ENCODE peak calls at places on chromosome 20, in four cellular contexts. F is left lung, I is heart right ventricle, K is lower lobe of right lung. T is an unnamed sample.

GRCh38 chr20:1588166-1588868 is 30.8 kb upstream of the SIRPD start:
- ATAC-seq in F (no peak), I (no peak), K (no peak), T (no peak)

GRCh38 chr20:62455929-62456328 is 19.9 kb downstream of the GATA5 start:
- ATAC-seq in I (no peak), F (no peak), K (no peak), T (no peak)

GRCh38 chr20:37397954-37398749 is 52.2 kb downstream of the SRC start:
- ATAC-seq in F (no peak), K (no peak), I (no peak), T (no peak)

GRCh38 chr20:45904583-45905504 is 7.1 kb downstream of the PLTP start:
- ATAC-seq in F (no peak), I (no peak), K (no peak), T (no peak)

GRCh38 chr20:37343212-37343993 is 2.5 kb upstream of the SRC start:
- ATAC-seq in I (no peak), K (peak), F (peak), T (no peak)

GRCh38 chr20:10565191-10565921 is 108.4 kb downstream of the JAG1 start:
- ATAC-seq in K (peak), I (peak), F (peak), T (peak)

GRCh38 chr20:53819973-53820451 is 226.4 kb upstream of the ZNF217 start:
- ATAC-seq in K (no peak), I (no peak), F (no peak), T (no peak)

GRCh38 chr20:25136643-25137559 is 55.0 kb upstream of the VSX1 start:
- ATAC-seq in K (peak), I (peak), F (peak), T (peak)

GRCh38 chr20:25252686-25253421 is 5.0 kb downstream of the PYGB start:
- ATAC-seq in I (no peak), F (no peak), K (no peak), T (no peak)

GRCh38 chr20:46652699-46653098 is 1.4 kb upstream of the SLC13A3 start:
- ATAC-seq in I (no peak), F (no peak), K (no peak), T (no peak)

GRCh38 chr20:45679650-45680049 is 9.6 kb upstream of the WFDC11 start:
- ATAC-seq in F (no peak), K (no peak), I (no peak), T (no peak)

GRCh38 chr20:10789386-10789785 is 115.6 kb upstream of the JAG1 start:
- ATAC-seq in K (no peak), F (no peak), I (no peak), T (peak)

GRCh38 chr20:19462491-19462890 is 250.0 kb downstream of the SLC24A3 start:
- ATAC-seq in K (no peak), F (no peak), I (no peak), T (no peak)

GRCh38 chr20:18377896-18378481 is 88.8 kb downstream of the DZANK1 start:
- ATAC-seq in F (no peak), K (no peak), I (no peak), T (no peak)

GRCh38 chr20:18380908-18381529 is 85.8 kb downstream of the DZANK1 start:
- ATAC-seq in I (no peak), K (no peak), F (no peak), T (no peak)
- TF ChIP-seq CTCF in I (no peak), K (no peak), F (no peak), T (no peak)

GRCh38 chr20:3727333-3728035 is 5.0 kb upstream of the HSPA12B start:
- ATAC-seq in F (peak), I (no peak), K (peak), T (peak)
- TF ChIP-seq CTCF in F (no peak), I (no peak), K (no peak), T (no peak)

GRCh38 chr20:3652217-3652616 is 11.0 kb downstream of the GFRA4 start:
- ATAC-seq in I (no peak), F (no peak), K (no peak), T (no peak)
- TF ChIP-seq CTCF in I (no peak), F (no peak), K (no peak), T (no peak)

DNA sequence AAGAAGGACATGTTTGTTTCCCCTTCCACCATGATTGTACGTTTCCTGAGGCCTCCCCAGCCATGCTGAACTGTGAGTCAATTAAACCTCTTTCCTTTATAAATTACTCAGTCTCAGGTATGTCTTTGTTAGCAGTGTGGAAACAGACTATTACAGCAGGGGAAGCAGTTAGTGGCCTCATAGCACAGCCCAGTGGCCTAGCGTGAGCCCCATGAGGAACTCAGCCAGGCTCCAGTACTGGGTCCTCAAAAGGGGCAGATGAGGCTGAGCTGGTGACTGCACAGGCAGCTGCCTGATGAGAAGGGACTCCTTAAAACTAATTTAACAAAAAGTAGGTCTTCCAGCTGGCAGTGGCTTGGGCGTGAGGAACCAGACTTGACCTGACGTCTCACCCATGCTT is 399.9 kb downstream of the CDH26 start:
- ATAC-seq in F (no peak), K (no peak), I (no peak), T (no peak)
- TF ChIP-seq CTCF in F (no peak), K (no peak), I (no peak), T (no peak)

DNA sequence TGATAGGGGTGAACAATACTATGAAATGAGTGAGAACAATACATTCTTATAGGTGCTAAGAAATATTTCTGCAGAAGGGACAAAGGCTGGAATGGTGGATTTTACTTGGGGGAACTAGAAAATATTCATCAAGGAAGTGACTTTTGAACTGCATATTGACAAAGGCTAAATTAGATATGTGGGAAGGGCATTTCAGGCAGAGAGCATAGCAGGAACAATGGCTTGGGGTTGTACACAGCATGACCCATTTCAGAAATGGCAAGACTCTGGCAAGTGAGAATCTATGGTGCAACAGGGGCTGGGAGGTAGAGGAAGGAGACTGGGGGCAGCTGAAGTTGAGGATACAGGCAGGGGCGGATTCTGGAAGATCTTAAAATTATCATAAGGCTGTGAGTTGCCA is 46.7 kb upstream of the KIF16B start:
- ATAC-seq in K (no peak), I (no peak), F (no peak), T (no peak)
- TF ChIP-seq CTCF in K (no peak), I (no peak), F (no peak), T (no peak)

DNA sequence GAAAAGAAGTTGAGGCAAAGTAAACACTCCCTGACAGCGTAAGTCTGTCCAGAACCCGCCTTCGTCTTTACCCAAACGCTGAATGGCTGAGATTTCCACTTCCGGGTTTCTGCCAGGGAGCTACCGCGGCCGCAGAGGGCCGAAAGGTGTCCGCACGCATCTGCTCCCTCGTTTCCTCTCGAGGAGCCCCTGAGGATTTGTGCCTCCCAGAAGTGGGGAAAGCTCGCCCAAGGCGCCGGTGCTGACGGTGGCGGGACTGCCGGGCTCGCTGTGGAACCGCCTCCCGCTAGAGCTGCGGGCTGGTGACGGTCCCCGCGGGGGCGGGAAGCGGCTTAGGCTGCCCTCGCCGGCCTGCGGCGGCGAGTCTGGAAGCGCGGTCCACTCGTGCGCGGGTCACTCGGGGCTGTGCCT is 1760.2 kb upstream of the DEFB115 start:
- ATAC-seq in K (peak), F (no peak), I (no peak), T (peak)
- TF ChIP-seq CTCF in K (no peak), F (no peak), I (no peak), T (no peak)

DNA sequence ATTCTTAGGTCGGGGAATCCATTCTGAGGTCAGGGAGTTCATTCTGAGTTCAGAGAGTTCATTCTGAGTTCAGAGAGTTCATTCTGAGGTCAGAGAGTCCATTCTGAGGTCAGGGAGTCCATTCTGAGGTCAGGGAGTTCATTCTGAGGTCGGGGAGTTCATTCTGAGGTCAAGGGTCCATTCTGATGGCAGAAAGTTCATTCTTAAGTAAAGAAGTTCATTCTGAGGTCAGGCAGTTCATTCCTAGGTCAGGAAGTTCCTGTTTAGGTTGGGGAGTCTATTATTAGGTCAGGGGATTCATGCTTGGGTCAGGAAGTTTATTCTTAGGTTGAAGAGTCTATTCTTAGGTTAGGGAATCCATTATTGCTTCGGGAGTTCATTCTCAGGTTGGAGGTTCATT is 16.5 kb upstream of the NXT1 start:
- ATAC-seq in F (no peak), I (peak), K (no peak), T (no peak)
- TF ChIP-seq CTCF in F (no peak), I (no peak), K (no peak), T (no peak)

DNA sequence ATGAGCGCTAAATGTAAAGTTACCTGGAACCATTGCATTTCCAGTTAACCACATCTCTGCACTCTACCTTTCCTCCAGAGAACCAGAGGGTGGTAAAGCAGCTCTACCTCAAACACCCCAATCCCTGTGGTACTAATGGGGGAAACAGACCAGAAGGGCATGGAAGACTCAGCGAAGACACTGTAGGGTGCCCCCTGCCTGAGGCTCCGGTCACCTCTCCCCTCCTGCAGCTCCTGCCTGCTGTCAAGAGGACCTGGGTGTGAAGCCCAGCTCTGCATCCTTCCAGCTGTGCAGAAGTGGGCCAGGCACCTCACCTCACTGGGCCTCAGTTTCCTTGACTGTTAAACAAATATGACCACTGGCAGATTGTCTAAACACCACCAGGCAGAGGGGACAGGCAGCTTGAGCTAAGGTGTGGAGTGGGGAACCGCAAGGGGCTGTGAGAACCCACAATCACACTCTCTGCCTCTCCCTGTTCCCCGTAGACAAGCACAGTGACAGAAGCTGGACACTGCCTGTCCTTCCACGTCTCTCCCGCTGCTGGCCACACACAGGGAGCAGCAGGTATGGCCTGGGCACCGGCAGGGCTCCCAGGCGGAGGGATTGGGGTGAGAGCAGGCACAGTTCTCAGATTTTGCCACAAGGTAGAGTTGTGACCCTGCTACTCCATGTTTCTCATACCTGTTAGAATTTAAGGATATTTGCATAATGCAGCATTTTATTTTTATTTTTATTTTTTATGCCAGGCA is 9.1 kb upstream of the BPIFA2 start:
- ATAC-seq in F (no peak), K (no peak), I (no peak), T (no peak)
- TF ChIP-seq CTCF in F (no peak), K (no peak), I (no peak), T (no peak)

GRCh38 chr20:6173481-6173880 is 50.7 kb upstream of the FERMT1 start:
- ATAC-seq in I (no peak), F (no peak), K (no peak), T (no peak)

GRCh38 chr20:6184086-6184485 is 61.3 kb upstream of the FERMT1 start:
- ATAC-seq in K (no peak), I (no peak), F (no peak), T (no peak)

GRCh38 chr20:6180531-6180930 is 57.7 kb upstream of the FERMT1 start:
- ATAC-seq in I (no peak), K (no peak), F (no peak), T (no peak)

DNA sequence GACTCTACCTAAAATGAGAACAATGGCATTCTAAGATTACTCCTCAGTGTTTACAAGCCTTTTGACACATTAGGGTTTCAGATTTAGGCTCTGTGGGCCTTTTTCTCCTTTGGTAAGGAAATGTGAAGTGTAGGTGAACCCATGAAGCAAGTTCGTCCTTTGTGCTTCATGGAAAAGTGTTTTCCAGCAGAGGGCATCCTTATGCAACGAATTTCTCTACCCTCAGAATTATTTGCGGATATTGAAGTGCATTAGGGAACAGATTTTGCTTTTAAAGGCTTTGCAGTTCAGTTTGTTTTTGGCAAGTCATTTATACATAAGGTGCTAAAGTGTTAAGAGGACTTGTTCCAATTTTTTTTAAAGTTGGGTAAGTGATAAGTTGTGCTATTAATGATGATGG is 55.7 kb upstream of the FERMT1 start:
- ATAC-seq in I (no peak), K (no peak), F (peak), T (no peak)
- TF ChIP-seq CTCF in I (peak), K (peak), F (no peak), T (peak)

T was measured in gastroesophageal sphincter.